ENCODE peak calls at places on chromosome 16, in nine cellular contexts. L, F, T, I, E, M, X, W and O are unnamed samples.

GRCh38 chr16:3149630-3150345 is 15.0 kb downstream of the ZNF213 start:
- DNase-seq in L (peak; percentile 53), F (peak; percentile 81), T (no peak), I (no peak), E (no peak), M (peak; percentile 84), X (peak; percentile 70), W (peak; percentile 92), O (no peak)

GRCh38 chr16:89256651-89257254 is 39.2 kb downstream of the ZNF778 start:
- DNase-seq in L (peak; percentile 65), F (peak; percentile 40), T (no peak), I (no peak), E (no peak), M (peak; percentile 54), X (peak; percentile 69), W (peak; percentile 92), O (peak; percentile 93)

GRCh38 chr16:48367443-48368049 is 17.7 kb downstream of the SIAH1 start:
- DNase-seq in L (peak; percentile 22), F (no peak), T (no peak), I (no peak), E (no peak), M (no peak), X (peak; percentile 36), W (no peak), O (no peak)

GRCh38 chr16:23754594-23755483 is at the start of gene CHP2:
- DNase-seq in L (no peak), F (peak; percentile 27), T (no peak), I (peak; percentile 89), E (no peak), M (peak; percentile 38), X (peak; percentile 42), W (peak; percentile 73), O (no peak)

GRCh38 chr16:51994597-51994996 is 552.3 kb downstream of the TOX3 start:
- DNase-seq in L (peak; percentile 5), F (no peak), T (no peak), I (no peak), E (peak; percentile 48), M (no peak), X (peak; percentile 99), W (no peak), O (no peak)

GRCh38 chr16:84827131-84827574 is 7.4 kb downstream of the CRISPLD2 start:
- DNase-seq in L (peak; percentile 71), F (no peak), T (peak; percentile 76), I (no peak), E (no peak), M (no peak), X (no peak), W (no peak), O (peak; percentile 70)

GRCh38 chr16:30609002-30609927 is 924 bp downstream of the ZNF689 start:
- DNase-seq in L (no peak), F (peak; percentile 64), T (no peak), I (peak; percentile 93), E (peak; percentile 30), M (peak; percentile 76), X (peak; percentile 34), W (peak; percentile 89), O (no peak)

GRCh38 chr16:70437017-70437581 is 1.8 kb downstream of the ST3GAL2 start:
- DNase-seq in L (peak; percentile 95), F (peak; percentile 21), T (no peak), I (no peak), E (no peak), M (no peak), X (no peak), W (no peak), O (no peak)

GRCh38 chr16:54178491-54178976 is 108.1 kb downstream of the IRX3 start:
- DNase-seq in L (no peak), F (no peak), T (no peak), I (no peak), E (no peak), M (no peak), X (no peak), W (no peak), O (no peak)

GRCh38 chr16:7369181-7369580 is 36.5 kb downstream of the RBFOX1 start:
- DNase-seq in L (no peak), F (no peak), T (no peak), I (no peak), E (no peak), M (no peak), X (no peak), W (no peak), O (no peak)

GRCh38 chr16:29645699-29646187 is 17.3 kb upstream of the SPN start:
- DNase-seq in L (peak; percentile 43), F (peak; percentile 76), T (peak; percentile 91), I (no peak), E (no peak), M (peak; percentile 76), X (peak; percentile 9), W (no peak), O (peak; percentile 65)

DNA sequence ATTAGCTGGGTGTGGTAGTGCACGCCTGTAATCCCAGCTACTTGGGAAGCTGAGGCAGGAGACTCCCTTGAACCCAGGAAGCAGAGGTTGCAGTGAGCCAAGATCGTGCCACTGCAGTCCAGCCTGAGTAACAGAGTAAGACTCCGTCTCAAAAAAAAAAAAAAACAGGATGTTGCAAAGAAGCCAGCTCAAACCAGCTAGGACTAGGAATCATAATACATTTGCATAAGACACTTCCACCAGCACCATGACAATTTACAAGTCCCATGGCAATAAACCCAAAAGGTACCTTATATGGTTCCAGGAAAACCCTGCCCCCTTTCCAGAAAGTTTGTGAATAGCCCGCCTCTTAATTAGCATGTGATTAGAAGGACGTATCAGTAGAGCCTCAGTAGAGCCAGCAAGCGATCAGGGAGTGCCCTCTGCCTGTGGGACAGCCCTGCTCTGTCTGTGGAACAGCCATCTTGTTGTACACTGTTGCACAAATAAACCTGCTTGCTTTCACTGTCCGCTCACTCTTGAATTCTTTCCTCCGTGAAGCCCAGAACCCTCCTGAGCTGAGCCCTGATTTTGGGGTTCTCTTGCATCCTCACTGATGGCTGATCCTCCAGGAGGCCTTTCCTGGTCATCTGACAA is 14.1 kb downstream of the NUPR1 start:
- DNase-seq in L (peak; percentile 12), F (no peak), T (no peak), I (no peak), E (no peak), M (no peak), X (no peak), W (no peak), O (peak; percentile 59)
- TF ChIP-seq CTCF in L (no peak), F (no peak), T (no peak), I (peak; percentile 14), E (no peak), M (no peak), X (no peak), W (no peak), O (no peak)

GRCh38 chr16:80924372-80924978 is 82.2 kb downstream of the CMC2 start:
- DNase-seq in L (peak; percentile 61), F (peak; percentile 70), T (no peak), I (no peak), E (no peak), M (peak; percentile 74), X (peak; percentile 73), W (no peak), O (no peak)
- TF ChIP-seq CTCF in L (peak; percentile 65), F (peak; percentile 86), T (peak; percentile 25), I (peak; percentile 74), E (peak; percentile 92), M (peak; percentile 77), X (peak; percentile 57), W (no peak), O (peak; percentile 42)

DNA sequence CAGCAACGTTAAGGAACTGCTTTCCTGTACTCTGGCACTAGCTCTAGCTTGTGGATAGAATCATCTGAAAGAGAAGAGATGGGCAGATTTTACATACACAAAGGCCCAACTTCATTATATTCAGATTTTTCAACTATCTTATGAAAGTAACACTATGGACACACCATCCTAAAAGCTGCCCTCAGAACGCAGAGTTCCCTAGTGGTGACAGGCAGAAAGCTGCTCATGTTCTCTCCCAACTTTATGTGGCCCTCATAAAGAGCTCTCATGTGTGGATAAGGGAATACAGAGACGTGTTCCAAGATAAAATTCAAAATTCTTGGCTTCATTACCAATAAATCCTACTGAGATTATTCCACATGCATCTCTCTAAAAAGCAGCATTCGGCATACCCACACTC is 1.5 kb downstream of the CFAP20 start:
- DNase-seq in L (no peak), F (no peak), T (no peak), I (no peak), E (no peak), M (no peak), X (no peak), W (no peak), O (no peak)
- TF ChIP-seq CTCF in L (peak; percentile 30), F (no peak), T (no peak), I (no peak), E (peak; percentile 18), M (no peak), X (peak; percentile 28), W (no peak), O (no peak)

GRCh38 chr16:80803341-80804060 is 897 bp downstream of the CDYL2 start:
- DNase-seq in L (no peak), F (peak; percentile 75), T (no peak), I (no peak), E (no peak), M (peak; percentile 75), X (peak; percentile 14), W (peak; percentile 87), O (peak; percentile 58)
- TF ChIP-seq CTCF in L (peak; percentile 36), F (peak; percentile 82), T (no peak), I (peak; percentile 63), E (peak; percentile 73), M (no peak), X (peak; percentile 22), W (peak; percentile 60), O (peak; percentile 87)

DNA sequence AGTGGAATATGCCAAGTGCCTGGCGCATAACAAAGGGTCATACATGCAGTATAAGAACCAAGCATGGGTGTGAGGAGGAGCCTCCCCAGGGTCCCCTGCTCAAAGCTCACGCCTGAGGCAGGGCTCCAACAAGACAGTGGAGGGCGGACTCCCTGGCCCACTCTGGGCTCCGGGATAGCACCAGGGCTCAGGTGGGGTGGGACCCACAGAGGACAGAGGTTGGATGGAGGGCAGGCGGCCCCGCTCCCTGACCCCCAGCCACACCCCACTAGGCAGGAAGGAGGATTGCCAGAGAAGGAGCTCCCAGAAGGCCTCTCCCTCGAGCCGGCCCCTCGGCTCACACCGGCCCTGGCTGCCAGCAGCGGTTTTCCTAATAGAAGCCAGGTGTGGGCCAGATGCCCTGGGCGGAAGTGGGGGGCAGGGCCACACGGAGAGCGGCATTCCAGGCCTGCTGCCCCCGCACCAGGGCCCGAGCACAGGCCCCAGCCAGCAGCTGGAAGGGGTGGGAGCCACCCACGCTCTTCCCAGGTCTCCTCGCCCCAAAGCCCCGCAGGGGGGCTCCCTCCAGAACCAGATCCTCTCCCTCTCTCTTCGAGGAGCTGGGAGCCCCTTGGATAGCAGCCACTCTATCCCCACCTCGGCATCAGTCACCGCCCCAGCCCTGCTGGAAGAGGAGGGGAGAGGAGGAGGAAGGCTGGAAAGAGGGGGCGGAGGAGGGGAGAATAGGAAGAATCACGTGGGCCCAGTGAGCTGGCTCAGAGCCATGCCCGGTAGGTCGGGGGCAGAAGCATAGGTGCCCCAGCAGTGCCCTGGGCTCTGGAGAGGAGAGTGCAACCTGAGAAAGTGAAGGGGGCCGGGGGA is 21.0 kb downstream of the VASN start:
- DNase-seq in L (peak; percentile 91), F (no peak), T (no peak), I (peak; percentile 83), E (no peak), M (no peak), X (peak; percentile 59), W (no peak), O (no peak)
- TF ChIP-seq CTCF in L (no peak), F (no peak), T (no peak), I (no peak), E (no peak), M (no peak), X (no peak), W (no peak), O (no peak)